ENCODE peak calls at places on chromosomes 7 and 10, in six cellular contexts. V, E, Q, A, U and R are unnamed samples.

GRCh38 chr7:131157530-131158243 is 170.0 kb upstream of the MKLN1 start:
- DNase-seq in Q (no peak), V (peak; percentile 60), A (no peak), U (no peak), E (peak; percentile 84), R (no peak)

GRCh38 chr7:76291346-76292205 is 10.9 kb upstream of the HSPB1 start:
- DNase-seq in A (peak; percentile 86), U (peak; percentile 98), V (peak; percentile 95), Q (peak; percentile 96), E (peak; percentile 98), R (peak; percentile 92)

GRCh38 chr7:83077328-83077727 is 85.4 kb downstream of the PCLO start:
- DNase-seq in A (no peak), V (no peak), E (peak; percentile 26), U (no peak), Q (no peak), R (no peak)

GRCh38 chr10:71476249-71477011 is 79.7 kb downstream of the CDH23 start:
- DNase-seq in V (no peak), U (no peak), E (no peak), A (no peak), Q (no peak), R (no peak)

GRCh38 chr10:46077616-46078268 is 31.7 kb upstream of the MSMB start:
- DNase-seq in E (no peak), V (no peak), U (no peak), Q (no peak), A (no peak), R (no peak)

GRCh38 chr7:45407730-45408406 is 166.3 kb upstream of the ADCY1 start:
- DNase-seq in A (peak; percentile 45), U (no peak), V (peak; percentile 16), Q (no peak), E (no peak), R (no peak)

GRCh38 chr7:155533827-155534690 is 12.3 kb downstream of the CNPY1 start:
- DNase-seq in E (peak; percentile 8), Q (no peak), A (peak; percentile 59), U (no peak), V (no peak), R (peak; percentile 75)

GRCh38 chr10:103102195-103102594 is 90.9 kb downstream of the NT5C2 start:
- DNase-seq in E (no peak), Q (no peak), A (no peak), V (no peak), U (no peak), R (no peak)

GRCh38 chr10:14801693-14802092 is 27.0 kb upstream of the FAM107B start:
- DNase-seq in E (no peak), A (peak; percentile 21), Q (no peak), U (no peak), V (no peak), R (no peak)

GRCh38 chr10:127878474-127879055 is 14.2 kb downstream of the CLRN3 start:
- DNase-seq in V (peak; percentile 26), A (no peak), E (no peak), U (no peak), Q (no peak), R (no peak)

GRCh38 chr10:63765126-63765525 is 243.9 kb downstream of the REEP3 start:
- DNase-seq in U (no peak), V (no peak), A (no peak), E (no peak), Q (peak; percentile 23), R (no peak)

GRCh38 chr7:50657341-50657873 is 92.2 kb upstream of the DDC start:
- DNase-seq in U (no peak), E (peak; percentile 84), V (peak; percentile 30), Q (no peak), A (no peak), R (no peak)

GRCh38 chr7:42269161-42269560 is 32.2 kb upstream of the GLI3 start:
- DNase-seq in U (no peak), V (no peak), A (no peak), Q (no peak), E (no peak), R (no peak)

GRCh38 chr10:101841826-101842225 is 1.8 kb downstream of the KCNIP2 start:
- DNase-seq in A (peak; percentile 37), Q (no peak), V (no peak), U (no peak), E (no peak), R (no peak)

GRCh38 chr10:74575191-74575720 is 251.1 kb upstream of the KAT6B start:
- DNase-seq in A (no peak), E (no peak), U (no peak), V (no peak), Q (no peak), R (no peak)

GRCh38 chr7:87934699-87935372 is 785 bp downstream of the ADAM22 start:
- DNase-seq in A (peak; percentile 23), U (no peak), V (no peak), E (peak; percentile 12), Q (no peak), R (peak; percentile 25)

GRCh38 chr10:120998251-120998650 is 147.1 kb downstream of the WDR11 start:
- DNase-seq in V (no peak), Q (no peak), U (no peak), E (no peak), A (no peak), R (peak; percentile 63)

GRCh38 chr7:117134885-117135552 is 181.7 kb downstream of the ST7 start:
- DNase-seq in Q (no peak), E (no peak), A (no peak), U (no peak), V (no peak), R (no peak)

GRCh38 chr7:77933394-77933793 is 134.8 kb downstream of the PHTF2 start:
- DNase-seq in V (no peak), E (peak; percentile 51), Q (peak; percentile 23), U (no peak), A (no peak), R (no peak)

GRCh38 chr10:119608316-119609155 is 11.8 kb upstream of the TIAL1 start:
- DNase-seq in V (peak; percentile 39), U (no peak), A (peak; percentile 61), E (peak; percentile 43), Q (no peak), R (peak; percentile 44)

GRCh38 chr10:29648114-29648982 is 13.6 kb upstream of the SVIL start:
- DNase-seq in V (no peak), Q (no peak), A (no peak), E (peak; percentile 38), U (no peak), R (no peak)

GRCh38 chr10:100742067-100742771 is 3.2 kb upstream of the PAX2 start:
- DNase-seq in Q (no peak), A (no peak), U (no peak), E (no peak), V (no peak), R (peak; percentile 57)

GRCh38 chr7:117375380-117375779 is 51.9 kb downstream of the ASZ1 start:
- DNase-seq in Q (no peak), V (no peak), A (no peak), E (peak; percentile 11), U (no peak), R (no peak)

GRCh38 chr7:78226059-78226658 is 427.6 kb downstream of the PHTF2 start:
- DNase-seq in E (peak; percentile 50), Q (no peak), V (no peak), A (peak; percentile 88), U (peak; percentile 47), R (peak; percentile 70)

DNA sequence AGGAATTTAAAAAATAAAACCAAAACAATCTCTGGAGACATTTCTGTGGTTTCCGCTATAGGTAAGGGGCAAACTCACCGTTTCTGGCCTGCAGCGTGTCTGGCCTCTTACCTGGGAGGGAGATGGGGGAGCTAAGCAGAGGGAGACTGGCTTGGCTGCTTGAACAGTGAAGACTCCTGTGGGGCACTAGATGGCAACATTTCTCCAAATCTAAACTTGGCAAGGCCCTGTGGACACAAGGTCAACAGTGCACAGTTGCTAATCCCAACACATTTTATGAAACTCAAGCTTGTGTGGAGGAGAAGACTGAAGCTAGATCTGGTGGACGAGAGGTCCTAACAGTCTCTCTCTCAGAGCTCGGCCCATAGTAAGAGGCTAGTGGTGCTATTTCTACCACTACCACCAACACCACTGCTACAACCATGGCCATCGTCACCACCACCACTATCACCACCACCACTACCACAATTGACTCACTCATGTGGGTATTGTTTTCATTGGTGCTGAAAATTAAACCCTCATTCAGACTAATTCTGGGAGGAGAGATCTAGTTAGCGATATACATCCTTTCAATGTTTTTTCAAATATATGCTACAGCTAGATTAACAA is 28.4 kb upstream of the CDHR3 start:
- DNase-seq in V (peak; percentile 61), A (no peak), U (peak; percentile 19), Q (no peak), E (peak; percentile 60), R (peak; percentile 9)
- TF ChIP-seq CTCF in V (peak; percentile 26), A (peak; percentile 62), U (peak; percentile 25), Q (peak; percentile 20), E (peak; percentile 28), R (peak; percentile 25)

GRCh38 chr7:9264395-9264794 is 831.0 kb downstream of the NXPH1 start:
- DNase-seq in Q (no peak), U (no peak), V (no peak), E (no peak), A (peak; percentile 13), R (no peak)
- TF ChIP-seq CTCF in Q (no peak), U (no peak), V (no peak), E (no peak), A (peak; percentile 39), R (no peak)

GRCh38 chr7:128430207-128430606 is 20.4 kb upstream of the IMPDH1 start:
- DNase-seq in U (no peak), A (no peak), Q (no peak), V (no peak), E (no peak), R (no peak)
- TF ChIP-seq CTCF in U (no peak), A (peak; percentile 31), Q (no peak), V (no peak), E (no peak), R (no peak)

GRCh38 chr10:132002004-132002403 is 20.3 kb upstream of the BNIP3 start:
- DNase-seq in V (no peak), E (no peak), Q (no peak), U (no peak), A (no peak), R (no peak)

GRCh38 chr10:131998845-131999681 is 17.3 kb upstream of the BNIP3 start:
- DNase-seq in U (no peak), A (no peak), V (no peak), E (no peak), Q (no peak), R (no peak)

GRCh38 chr10:132004052-132004451 is 22.3 kb upstream of the BNIP3 start:
- DNase-seq in V (no peak), Q (no peak), A (no peak), U (no peak), E (no peak), R (no peak)

GRCh38 chr10:132003286-132003924 is 21.7 kb upstream of the BNIP3 start:
- DNase-seq in Q (no peak), U (no peak), V (no peak), E (no peak), A (no peak), R (no peak)

DNA sequence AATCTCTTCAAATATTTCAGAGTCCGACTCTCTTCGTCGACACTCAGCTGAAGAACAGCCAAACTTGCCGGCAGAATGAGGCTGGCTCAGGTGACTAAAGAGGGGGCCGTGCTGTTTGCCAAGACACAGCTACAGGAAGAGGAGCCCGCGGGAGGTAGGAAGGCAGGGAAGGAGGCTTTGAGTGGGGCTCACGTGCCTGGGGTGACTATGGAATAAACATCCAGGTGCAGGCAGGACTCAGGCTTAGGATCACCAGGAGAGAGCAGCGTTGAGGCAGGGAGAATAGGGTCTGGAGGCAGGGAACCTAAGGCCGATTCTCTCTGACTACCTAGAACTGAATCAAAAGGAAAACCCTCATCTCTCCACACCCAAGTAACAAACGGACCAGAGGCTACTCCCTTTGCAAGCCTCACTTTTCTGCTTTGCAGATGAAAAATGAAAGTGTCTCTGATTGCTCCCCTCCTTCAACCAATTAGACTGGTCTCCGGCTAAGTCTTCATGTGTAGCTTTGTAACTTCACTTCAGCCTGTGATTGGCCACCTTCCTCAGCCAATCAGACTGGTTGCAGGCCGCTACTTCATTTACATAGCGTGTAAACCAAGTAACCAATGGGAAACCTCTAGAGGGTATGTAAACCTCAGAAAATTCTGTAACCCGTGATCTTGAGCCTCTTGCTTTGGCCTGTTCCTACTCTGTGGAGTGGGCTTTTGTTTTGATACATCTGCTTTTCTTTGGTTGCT is 19.7 kb upstream of the BNIP3 start:
- DNase-seq in V (peak; percentile 55), A (peak; percentile 63), U (no peak), E (peak; percentile 56), Q (no peak), R (no peak)
- TF ChIP-seq CTCF in V (no peak), A (peak; percentile 29), U (no peak), E (peak; percentile 8), Q (peak; percentile 13), R (no peak)